ENCODE peak calls at places on chromosome 6, in four cellular contexts. C is K562, O is GM12878, A is A549. L is an unnamed sample.

GRCh38 chr6:52324239-52324638 is 37.7 kb upstream of the PAQR8 start:
- DNase-seq in O (no peak), C (no peak), A (no peak), L (no peak)

GRCh38 chr6:152635949-152636674 is 1.1 kb downstream of the SYNE1 start:
- DNase-seq in C (no peak), O (no peak), A (no peak), L (no peak)

GRCh38 chr6:89637960-89638319 is 607 bp downstream of the LYRM2 start:
- DNase-seq in A (no peak), C (peak), O (no peak), L (no peak)

GRCh38 chr6:126873351-126873750 is 245.1 kb upstream of the RSPO3 start:
- DNase-seq in A (no peak), O (no peak), C (no peak), L (no peak)

GRCh38 chr6:1856381-1856780 is 246.7 kb downstream of the FOXC1 start:
- DNase-seq in C (no peak), A (no peak), O (peak), L (no peak)

GRCh38 chr6:154549179-154549578 is 38.7 kb upstream of the CNKSR3 start:
- DNase-seq in C (no peak), O (no peak), A (no peak), L (no peak)

GRCh38 chr6:161373905-161374451 is 100.1 kb upstream of the AGPAT4 start:
- DNase-seq in O (no peak), C (peak), A (peak), L (peak)

GRCh38 chr6:63839485-63839884 is 203.9 kb downstream of the PHF3 start:
- DNase-seq in A (no peak), O (no peak), C (no peak), L (no peak)

GRCh38 chr6:137699036-137699683 is 167.9 kb upstream of the TNFAIP3 start:
- DNase-seq in A (no peak), C (no peak), O (no peak), L (no peak)

GRCh38 chr6:14450133-14451040 is 332.8 kb downstream of the CD83 start:
- DNase-seq in O (no peak), A (no peak), C (peak), L (no peak)

GRCh38 chr6:26536571-26537159 is 1.5 kb upstream of the HMGN4 start:
- DNase-seq in C (peak), A (no peak), O (no peak), L (peak)

GRCh38 chr6:1770435-1770843 is 160.7 kb downstream of the FOXC1 start:
- DNase-seq in C (no peak), O (peak), A (no peak), L (no peak)

DNA sequence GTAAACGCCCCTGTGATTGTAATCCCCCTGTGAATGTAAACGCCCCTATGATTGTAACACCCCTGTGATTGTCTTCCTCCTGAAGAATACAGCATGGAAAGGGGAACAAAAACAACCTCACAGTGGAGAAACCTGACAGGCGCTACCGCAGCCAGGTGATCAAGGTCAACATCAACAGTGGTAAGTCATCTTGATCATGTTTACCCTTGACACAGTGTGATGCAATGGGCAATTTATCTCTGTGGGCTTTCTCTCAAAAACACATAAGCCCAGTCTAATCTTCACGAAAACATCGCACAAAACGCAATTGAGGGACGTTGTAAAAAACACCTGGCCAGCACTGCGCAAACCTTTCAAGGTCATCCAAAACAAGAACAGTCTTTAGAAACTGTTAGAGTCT is 277.2 kb downstream of the PRKN start:
- DNase-seq in O (no peak), C (no peak), A (no peak), L (peak)
- TF ChIP-seq CHD4 in O (no peak), C (no peak), A (no peak), L (no peak)

DNA sequence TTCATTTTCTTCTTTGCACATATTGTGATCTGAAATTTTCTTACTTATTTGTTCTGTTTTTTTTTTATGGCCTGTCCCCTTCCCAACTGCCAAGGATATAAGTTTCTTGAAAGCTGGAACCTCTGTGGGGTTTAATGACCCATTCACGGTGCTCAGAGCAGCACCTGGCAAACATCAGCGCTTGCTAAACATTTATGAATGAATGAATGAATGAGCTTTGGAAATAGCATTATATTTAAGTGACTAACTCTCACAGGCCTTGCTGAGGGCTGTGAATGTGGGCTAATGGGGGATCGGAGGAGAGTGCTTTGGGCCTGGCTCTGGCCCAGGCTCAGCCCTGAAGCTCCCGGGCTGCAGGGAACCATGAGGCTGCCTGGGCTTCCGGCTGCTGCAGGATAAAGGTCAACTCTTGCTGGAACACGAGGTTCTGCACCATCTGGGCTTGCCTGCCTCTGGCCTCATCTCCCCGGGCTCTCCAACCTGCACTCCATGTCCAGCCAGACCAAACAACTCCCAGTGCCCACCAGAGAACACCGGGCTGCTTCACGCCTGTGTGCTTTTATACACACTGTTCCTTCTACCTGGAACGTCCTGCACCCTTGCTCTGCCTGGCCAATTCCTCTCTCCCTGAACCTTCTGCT is 14.6 kb upstream of the ARMC12 start:
- DNase-seq in A (no peak), O (no peak), C (no peak), L (no peak)
- TF ChIP-seq CHD4 in A (no peak), O (no peak), C (no peak), L (no peak)

GRCh38 chr6:134637282-134637681 is 312.6 kb downstream of the ALDH8A1 start:
- DNase-seq in C (no peak), A (no peak), O (no peak), L (no peak)
- TF ChIP-seq CHD4 in C (no peak), A (no peak), O (no peak), L (no peak)

GRCh38 chr6:142566628-142567396 is 265.0 kb downstream of the ADGRG6 start:
- DNase-seq in A (peak), C (peak), O (peak), L (peak)

GRCh38 chr6:142567476-142567875 is 265.7 kb downstream of the ADGRG6 start:
- DNase-seq in A (no peak), C (no peak), O (no peak), L (peak)

GRCh38 chr6:142568857-142569597 is 267.2 kb downstream of the ADGRG6 start:
- DNase-seq in O (no peak), C (no peak), A (no peak), L (no peak)

GRCh38 chr6:142570221-142570671 is 268.4 kb downstream of the ADGRG6 start:
- DNase-seq in A (no peak), O (no peak), C (no peak), L (peak)

GRCh38 chr6:142569676-142570075 is 267.9 kb downstream of the ADGRG6 start:
- DNase-seq in A (no peak), O (no peak), C (no peak), L (peak)
- TF ChIP-seq CHD4 in A (no peak), O (no peak), C (no peak), L (no peak)

GRCh38 chr6:113694278-113695077 is 162.7 kb upstream of the MARCKS start:
- DNase-seq in A (peak), C (no peak), O (no peak), L (peak)

GRCh38 chr6:113696960-113697359 is 160.2 kb upstream of the MARCKS start:
- DNase-seq in O (no peak), A (no peak), C (no peak), L (no peak)

GRCh38 chr6:113695506-113695905 is 161.6 kb upstream of the MARCKS start:
- DNase-seq in A (no peak), O (no peak), C (no peak), L (peak)

GRCh38 chr6:113699239-113699638 is 157.9 kb upstream of the MARCKS start:
- DNase-seq in C (no peak), O (no peak), A (no peak), L (peak)

GRCh38 chr6:113697642-113698410 is 159.3 kb upstream of the MARCKS start:
- DNase-seq in C (no peak), A (no peak), O (no peak), L (no peak)
- TF ChIP-seq CHD4 in C (no peak), A (no peak), O (no peak), L (no peak)